ENCODE peak calls at places on chromosomes 11 and 22, in four cellular contexts. Z is neuronal stem cell, X is trophoblast cell, N is hepatocyte. P is an unnamed sample.

GRCh38 chr11:20672575-20672974 is 3.2 kb downstream of the NELL1 start:
- DNase-seq in N (no peak), Z (no peak), X (peak), P (no peak)

GRCh38 chr11:2517386-2518064 is 72.7 kb downstream of the KCNQ1 start:
- DNase-seq in N (no peak), X (no peak), Z (no peak), P (no peak)

GRCh38 chr11:36638586-36638985 is 40.5 kb upstream of the RAG2 start:
- DNase-seq in Z (no peak), X (no peak), N (no peak), P (no peak)

GRCh38 chr11:30859709-30860108 is 273.6 kb upstream of the MPPED2 start:
- DNase-seq in Z (no peak), X (peak), N (peak), P (no peak)

GRCh38 chr11:126917531-126918204 is 82.9 kb downstream of the KIRREL3 start:
- DNase-seq in X (peak), N (peak), Z (no peak), P (peak)

GRCh38 chr11:61890536-61891330 is 612 bp downstream of the FADS3 start:
- DNase-seq in Z (no peak), N (peak), X (peak), P (no peak)

GRCh38 chr22:31098633-31099110 is 8.7 kb downstream of the SELENOM start:
- DNase-seq in Z (no peak), X (no peak), N (peak), P (no peak)

GRCh38 chr22:47548953-47549740 is 786.7 kb downstream of the TBC1D22A start:
- DNase-seq in N (no peak), Z (no peak), X (no peak), P (no peak)

GRCh38 chr22:45959719-45960476 is 17.1 kb downstream of the WNT7B start:
- DNase-seq in N (no peak), Z (no peak), X (no peak), P (no peak)

GRCh38 chr11:518463-519202 is 11.6 kb upstream of the RNH1 start:
- DNase-seq in X (peak), Z (peak), N (peak), P (peak)

GRCh38 chr11:60831501-60832079 is 10.3 kb upstream of the CCDC86 start:
- DNase-seq in Z (no peak), X (peak), N (no peak), P (peak)

GRCh38 chr11:13260196-13260962 is 17.2 kb upstream of the BMAL1 start:
- DNase-seq in Z (no peak), X (no peak), N (no peak), P (peak)

GRCh38 chr11:113059548-113059947 is 98.3 kb downstream of the NCAM1 start:
- DNase-seq in X (peak), N (no peak), Z (no peak), P (no peak)

GRCh38 chr22:23000657-23001439 is 69.5 kb upstream of the GNAZ start:
- DNase-seq in X (no peak), N (no peak), Z (no peak), P (no peak)

GRCh38 chr22:50656122-50657070 is 16.2 kb upstream of the SHANK3 start:
- DNase-seq in Z (no peak), N (no peak), X (peak), P (no peak)

GRCh38 chr11:107370390-107370789 is 87.2 kb downstream of the CWF19L2 start:
- DNase-seq in X (no peak), N (no peak), Z (no peak), P (no peak)

GRCh38 chr11:95764267-95764898 is 25.2 kb downstream of the FAM76B start:
- DNase-seq in Z (no peak), X (peak), N (peak), P (no peak)

GRCh38 chr11:10097615-10098014 is 196.4 kb downstream of the SBF2 start:
- DNase-seq in N (no peak), Z (no peak), X (no peak), P (no peak)

GRCh38 chr11:70145025-70145529 is 58.0 kb upstream of the FADD start:
- DNase-seq in N (no peak), Z (no peak), X (no peak), P (no peak)

GRCh38 chr11:65041206-65042035 is at the start of gene SAC3D1:
- DNase-seq in N (peak), X (peak), Z (peak), P (peak)

GRCh38 chr22:30650508-30651116 is 15.0 kb downstream of the SLC35E4 start:
- DNase-seq in X (no peak), Z (no peak), N (no peak), P (no peak)

GRCh38 chr11:48025293-48025982 is 45.1 kb downstream of the PTPRJ start:
- DNase-seq in X (peak), Z (no peak), N (no peak), P (no peak)

GRCh38 chr11:28739489-28740280 is 631.5 kb downstream of the METTL15 start:
- DNase-seq in N (no peak), Z (no peak), X (no peak), P (no peak)

GRCh38 chr11:92552942-92553341 is 328.3 kb downstream of the FAT3 start:
- DNase-seq in N (no peak), X (peak), Z (no peak), P (no peak)

GRCh38 chr22:27463121-27463520 is 338.4 kb downstream of the MN1 start:
- DNase-seq in N (no peak), Z (no peak), X (peak), P (no peak)

GRCh38 chr11:119056397-119056999 is 507 bp downstream of the HYOU1 start:
- DNase-seq in X (no peak), Z (peak), N (peak), P (no peak)

GRCh38 chr11:30936476-30936875 is 350.3 kb upstream of the MPPED2 start:
- DNase-seq in X (no peak), N (no peak), Z (no peak), P (no peak)

GRCh38 chr11:61333638-61334433 is 808 bp downstream of the TKFC start:
- DNase-seq in Z (no peak), X (no peak), N (no peak), P (no peak)

GRCh38 chr22:33735978-33736377 is 184.3 kb downstream of the LARGE1 start:
- DNase-seq in N (no peak), Z (no peak), X (no peak), P (no peak)

GRCh38 chr11:80958414-80958813 is 1517.6 kb upstream of the TENM4 start:
- DNase-seq in X (no peak), Z (no peak), N (no peak), P (no peak)

GRCh38 chr22:29215012-29215860 is 9.5 kb downstream of the EMID1 start:
- DNase-seq in Z (no peak), N (no peak), X (no peak), P (no peak)

GRCh38 chr11:12397953-12398352 is 20.6 kb downstream of the PARVA start:
- DNase-seq in Z (no peak), X (no peak), N (peak), P (no peak)

GRCh38 chr11:82864268-82864667 is 36.0 kb downstream of the PRCP start:
- DNase-seq in X (peak), N (peak), Z (no peak), P (no peak)

GRCh38 chr11:96384156-96384555 is 5.6 kb downstream of the CCDC82 start:
- DNase-seq in Z (no peak), N (no peak), X (no peak), P (no peak)

GRCh38 chr11:104286129-104286528 is 122.2 kb upstream of the PDGFD start:
- DNase-seq in X (no peak), Z (no peak), N (no peak), P (no peak)

GRCh38 chr22:20656516-20656901 is 117.4 kb upstream of the SERPIND1 start:
- DNase-seq in X (no peak), N (no peak), Z (no peak), P (no peak)

GRCh38 chr11:11218287-11218986 is 134.6 kb downstream of the CSNK2A3 start:
- DNase-seq in X (no peak), Z (no peak), N (peak), P (no peak)

GRCh38 chr11:65559951-65560537 is 1.9 kb upstream of the LTBP3 start:
- DNase-seq in X (peak), Z (no peak), N (peak), P (peak)

GRCh38 chr11:77999446-77999845 is 5.0 kb upstream of the INTS4 start:
- DNase-seq in Z (no peak), X (no peak), N (no peak), P (no peak)

GRCh38 chr11:77994434-77995362 is at the start of gene INTS4:
- DNase-seq in X (peak), Z (peak), N (peak), P (peak)

GRCh38 chr11:78000193-78000592 is 5.7 kb upstream of the INTS4 start:
- DNase-seq in N (peak), Z (no peak), X (peak), P (peak)
- H3K4me2 ChIP-seq in N (no peak), Z (no peak), X (no peak), P (no peak)

DNA sequence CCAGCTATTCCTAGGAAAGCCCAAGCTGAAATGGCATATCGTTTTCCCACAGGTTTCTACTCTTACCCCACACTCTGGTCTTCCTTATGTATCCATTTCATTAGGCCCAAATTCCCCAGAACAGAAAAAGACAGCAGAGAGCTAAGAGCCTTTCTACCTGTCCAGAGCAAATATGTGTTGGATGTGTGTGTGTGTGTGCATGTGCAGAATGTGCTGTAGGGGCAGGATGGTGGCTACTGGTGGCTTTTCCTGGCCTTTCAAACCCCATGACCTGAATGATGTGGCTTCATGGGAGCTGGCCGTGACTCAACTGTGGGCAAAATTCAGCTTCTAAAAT is 421.3 kb upstream of the CADM1 start:
- DNase-seq in N (no peak), X (no peak), Z (no peak), P (no peak)
- H3K4me2 ChIP-seq in N (no peak), X (no peak), Z (no peak), P (no peak)

DNA sequence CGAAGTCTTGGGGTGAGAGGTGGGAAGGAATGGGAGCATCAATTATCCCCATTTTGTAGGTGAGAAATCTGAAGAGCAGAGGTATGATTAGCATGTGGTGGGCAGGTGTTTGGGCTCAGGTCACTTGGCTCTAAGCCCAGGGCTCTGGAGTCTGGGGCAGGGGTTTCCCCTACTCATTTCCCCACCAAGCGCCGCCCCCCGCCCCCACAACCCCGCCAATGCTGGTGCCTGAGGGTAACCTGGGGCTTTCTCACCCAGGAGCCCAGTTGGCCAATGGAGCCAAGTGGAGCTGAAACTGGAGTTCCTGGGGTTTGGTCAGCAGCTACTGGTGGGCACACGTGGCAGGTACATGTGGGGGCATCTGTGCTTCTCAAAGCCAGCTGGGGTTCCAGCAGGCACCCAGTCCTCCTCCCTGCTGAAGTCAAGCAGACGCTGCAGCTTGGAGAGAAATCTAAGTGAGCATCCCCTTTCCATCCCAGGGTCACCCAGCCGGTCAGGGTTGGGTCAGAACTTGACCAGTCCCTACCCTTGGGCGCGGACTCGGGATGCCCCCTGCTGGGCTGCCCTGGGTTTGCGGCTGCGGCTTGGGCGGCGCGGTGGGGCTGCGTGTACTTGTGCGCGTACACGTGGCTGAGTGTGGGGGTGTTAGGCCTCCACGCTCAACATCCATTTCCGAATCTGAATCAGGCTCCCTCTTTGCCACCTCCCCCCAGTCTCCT is 1.6 kb upstream of the CHRM1 start:
- DNase-seq in Z (no peak), X (peak), N (no peak), P (no peak)
- H3K4me2 ChIP-seq in Z (peak), X (peak), N (peak), P (no peak)

GRCh38 chr11:73894725-73895335 is 18.0 kb downstream of the PAAF1 start:
- DNase-seq in N (no peak), X (peak), Z (no peak), P (no peak)
- H3K4me2 ChIP-seq in N (no peak), X (no peak), Z (no peak), P (no peak)

GRCh38 chr22:35386670-35387288 is 5.9 kb downstream of the HMOX1 start:
- DNase-seq in N (no peak), X (no peak), Z (no peak), P (no peak)
- H3K4me2 ChIP-seq in N (no peak), X (no peak), Z (no peak), P (no peak)

DNA sequence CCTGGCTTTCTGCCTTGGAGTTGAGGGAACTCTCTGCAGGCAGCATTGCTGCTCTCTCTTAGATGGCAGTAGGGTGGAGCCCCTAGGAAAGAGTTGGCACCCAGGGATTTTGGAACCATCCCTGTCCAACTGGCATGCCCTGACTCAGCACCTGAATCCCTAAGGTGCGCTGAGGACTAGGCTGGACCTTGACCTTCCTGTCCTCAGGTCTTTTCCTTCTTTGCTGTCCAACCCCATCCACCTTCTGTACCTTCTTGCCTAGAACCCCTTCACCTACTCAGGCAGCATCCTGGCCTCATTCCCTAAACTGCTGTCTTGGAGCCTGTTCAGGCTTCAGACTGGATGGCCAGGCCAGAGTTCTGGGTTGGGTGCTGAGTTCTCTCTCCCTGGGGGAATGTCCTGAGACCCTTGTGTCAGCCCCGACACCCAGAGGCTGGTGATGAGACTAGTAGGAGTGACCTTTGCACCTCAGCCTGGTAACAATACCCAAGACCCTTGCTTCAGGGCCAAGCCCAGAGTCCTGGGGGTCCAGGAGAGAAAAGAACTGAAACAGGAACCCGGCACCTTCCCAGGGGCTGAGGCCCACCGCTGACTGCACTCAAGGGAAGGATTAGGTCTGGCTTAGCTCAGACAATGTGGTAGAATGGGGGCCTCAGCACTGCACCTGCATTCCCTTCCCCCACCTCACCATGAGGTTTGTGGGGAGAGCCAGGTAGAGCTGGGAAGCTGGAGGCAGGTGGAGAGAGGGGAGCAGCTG is 2.6 kb upstream of the POLD4 start:
- DNase-seq in Z (no peak), X (no peak), N (no peak), P (no peak)
- H3K4me2 ChIP-seq in Z (no peak), X (no peak), N (peak), P (no peak)

P was measured in keratinocyte.